ENCODE peak calls at places on chromosomes 16 and 17, in seven cellular contexts. M is MCF 10A, S is ascending aorta, W is left ventricle myocardium inferior, P is fibroblast of the aortic adventitia, I is tibial artery, F is hepatocyte. L is an unnamed sample.

GRCh38 chr17:27743288-27743885 is 56.9 kb downstream of the NOS2 start:
- DNase-seq in P (no peak), F (no peak), I (no peak), W (no peak), M (no peak), S (no peak), L (no peak)

GRCh38 chr17:64327201-64327930 is 63.3 kb downstream of the PECAM1 start:
- DNase-seq in W (peak; percentile 77), F (no peak), P (peak; percentile 66), S (no peak), I (no peak), M (peak; percentile 64), L (no peak)

GRCh38 chr16:66621973-66622372 is 17.5 kb downstream of the CMTM3 start:
- DNase-seq in F (no peak), W (no peak), S (no peak), M (no peak), I (no peak), P (no peak), L (no peak)

GRCh38 chr16:87297918-87298631 is 19.1 kb downstream of the C16orf95 start:
- DNase-seq in M (peak; percentile 39), F (peak; percentile 60), S (no peak), W (no peak), P (peak; percentile 22), I (no peak), L (no peak)

GRCh38 chr16:83574388-83574787 is 233.4 kb upstream of the HSBP1 start:
- DNase-seq in F (no peak), I (no peak), S (no peak), W (no peak), P (peak; percentile 59), M (peak; percentile 81), L (peak; percentile 52)

GRCh38 chr16:12646490-12647274 is 157.0 kb downstream of the CPPED1 start:
- DNase-seq in M (no peak), I (no peak), W (no peak), F (no peak), P (no peak), S (no peak), L (no peak)

GRCh38 chr17:58153046-58153445 is 4.9 kb downstream of the OR4D1 start:
- DNase-seq in M (no peak), I (no peak), F (no peak), P (no peak), W (no peak), S (no peak), L (no peak)

GRCh38 chr17:63993368-63993990 is 4.7 kb upstream of the PRR29 start:
- DNase-seq in F (no peak), P (no peak), S (peak; percentile 47), W (peak; percentile 9), I (no peak), M (no peak), L (no peak)

GRCh38 chr16:66013497-66013896 is 353.0 kb upstream of the CDH5 start:
- DNase-seq in P (no peak), S (no peak), I (no peak), F (no peak), W (no peak), M (no peak), L (no peak)

GRCh38 chr16:14193316-14193871 is 122.3 kb downstream of the MRTFB start:
- DNase-seq in I (no peak), F (no peak), S (no peak), P (no peak), W (no peak), M (no peak), L (no peak)

GRCh38 chr16:88531931-88532433 is 38.2 kb upstream of the ZC3H18 start:
- DNase-seq in P (no peak), F (no peak), W (no peak), S (no peak), M (no peak), I (no peak), L (no peak)

GRCh38 chr16:58515871-58516767 is 802 bp downstream of the SETD6 start:
- DNase-seq in M (peak; percentile 51), I (peak; percentile 61), W (no peak), F (peak; percentile 53), P (no peak), S (no peak), L (no peak)

GRCh38 chr17:66925811-66926500 is 38.6 kb upstream of the CACNG4 start:
- DNase-seq in F (no peak), M (no peak), W (no peak), P (no peak), S (no peak), I (no peak), L (no peak)

GRCh38 chr17:38733315-38734234 is 3.4 kb downstream of the CISD3 start:
- DNase-seq in P (no peak), F (no peak), W (no peak), S (no peak), I (no peak), M (no peak), L (no peak)
- TF ChIP-seq CTCF in P (no peak), F (peak; percentile 24), W (no peak), S (no peak), I (no peak), M (no peak), L (no peak)

DNA sequence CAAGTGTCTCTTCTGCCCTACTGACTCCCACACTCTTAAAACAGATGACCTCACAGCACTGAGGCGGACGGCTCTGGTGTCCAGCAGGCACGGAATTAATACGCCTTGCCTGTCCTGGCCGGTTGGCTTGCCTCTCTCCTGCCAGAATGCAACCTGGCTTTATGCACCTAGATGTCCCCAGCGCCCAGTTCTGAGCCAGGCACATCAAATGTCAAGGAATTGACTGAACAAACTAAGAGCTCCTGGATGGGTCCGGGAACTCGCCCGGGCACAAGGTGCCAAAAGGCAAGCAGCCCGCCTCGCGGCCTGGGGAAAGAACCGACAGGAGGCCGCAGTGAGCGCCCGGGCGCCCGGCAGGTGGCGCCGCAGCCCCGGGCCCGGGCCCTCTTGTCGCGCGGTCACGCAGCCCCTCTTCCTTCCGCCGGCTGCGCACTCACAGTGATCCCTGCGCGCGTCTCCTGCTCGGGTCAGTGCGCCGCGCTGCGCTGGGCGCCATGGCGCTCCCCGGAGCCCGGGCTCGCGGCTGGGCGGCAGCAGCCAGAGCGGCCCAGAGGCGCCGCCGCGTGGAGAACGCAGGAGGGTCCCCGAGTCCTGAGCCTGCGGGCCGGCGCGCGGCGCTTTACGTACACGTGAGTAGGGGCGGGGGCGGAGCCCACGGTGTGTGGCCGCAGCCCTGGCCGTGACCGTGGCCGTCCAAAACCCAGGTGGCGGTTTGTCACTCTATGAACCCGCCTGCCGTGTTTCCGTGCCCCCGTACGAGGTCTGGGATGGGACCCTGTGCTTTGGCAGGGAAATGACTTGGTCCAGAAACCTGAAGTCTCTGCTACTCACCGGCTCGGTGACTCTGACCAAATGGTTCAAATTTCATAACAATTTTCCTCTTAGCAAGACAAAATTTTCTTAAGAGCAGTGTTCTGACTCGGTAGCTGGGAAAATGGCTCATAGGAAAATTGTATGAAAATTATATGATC is at the start of gene RSAD1:
- DNase-seq in P (peak; percentile 81), F (peak; percentile 96), M (peak; percentile 83), I (peak; percentile 91), W (peak; percentile 87), S (peak; percentile 93), L (peak; percentile 78)
- TF ChIP-seq CTCF in P (peak; percentile 45), F (peak; percentile 80), M (peak; percentile 81), I (peak; percentile 93), W (peak; percentile 92), S (peak; percentile 73), L (peak; percentile 37)

DNA sequence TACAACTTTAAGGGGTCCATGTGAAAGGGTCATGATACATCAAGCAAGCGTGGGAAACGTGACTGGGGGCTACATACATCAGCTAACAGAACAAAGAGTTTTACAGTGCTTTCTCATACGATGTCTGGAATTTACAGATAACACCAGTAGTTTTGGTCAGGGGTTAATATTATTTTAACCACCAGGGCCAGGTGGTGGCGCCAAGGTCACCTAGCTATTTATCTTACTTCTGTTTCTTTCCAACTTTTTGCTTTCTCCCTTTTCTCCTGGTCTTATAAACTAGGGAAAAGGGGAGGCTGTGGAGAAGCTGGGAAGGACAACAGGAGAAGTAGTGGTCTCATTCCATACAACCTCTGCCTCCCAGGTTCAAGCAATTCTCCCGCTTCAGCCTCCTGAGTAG is 37.9 kb downstream of the CLEC3A start:
- DNase-seq in W (no peak), I (no peak), P (no peak), M (peak; percentile 6), S (no peak), F (no peak), L (no peak)
- TF ChIP-seq CTCF in W (no peak), I (no peak), P (no peak), M (no peak), S (no peak), F (peak; percentile 4), L (no peak)

GRCh38 chr16:82439678-82440293 is 187.0 kb upstream of the CDH13 start:
- DNase-seq in M (peak; percentile 33), W (no peak), S (no peak), I (no peak), F (peak; percentile 20), P (peak; percentile 1), L (no peak)
- TF ChIP-seq CTCF in M (peak; percentile 30), W (peak; percentile 43), S (peak; percentile 9), I (peak; percentile 11), F (peak; percentile 37), P (peak; percentile 60), L (peak; percentile 38)

GRCh38 chr17:81394831-81395599 is at the start of gene BAHCC1:
- DNase-seq in I (peak; percentile 100), M (peak; percentile 100), P (peak; percentile 100), W (peak; percentile 100), F (peak; percentile 100), S (peak; percentile 100), L (peak; percentile 100)

GRCh38 chr17:81394377-81394747 is 895 bp upstream of the BAHCC1 start:
- DNase-seq in W (no peak), S (no peak), P (no peak), I (no peak), F (no peak), M (no peak), L (no peak)

GRCh38 chr17:81392909-81393654 is 2.2 kb upstream of the BAHCC1 start:
- DNase-seq in W (peak; percentile 48), P (no peak), I (no peak), M (peak; percentile 16), F (no peak), S (no peak), L (no peak)

GRCh38 chr17:81391964-81392908 is 3.0 kb upstream of the BAHCC1 start:
- DNase-seq in W (peak; percentile 61), P (peak; percentile 80), M (no peak), S (peak; percentile 82), I (peak; percentile 92), F (peak; percentile 68), L (peak; percentile 67)

DNA sequence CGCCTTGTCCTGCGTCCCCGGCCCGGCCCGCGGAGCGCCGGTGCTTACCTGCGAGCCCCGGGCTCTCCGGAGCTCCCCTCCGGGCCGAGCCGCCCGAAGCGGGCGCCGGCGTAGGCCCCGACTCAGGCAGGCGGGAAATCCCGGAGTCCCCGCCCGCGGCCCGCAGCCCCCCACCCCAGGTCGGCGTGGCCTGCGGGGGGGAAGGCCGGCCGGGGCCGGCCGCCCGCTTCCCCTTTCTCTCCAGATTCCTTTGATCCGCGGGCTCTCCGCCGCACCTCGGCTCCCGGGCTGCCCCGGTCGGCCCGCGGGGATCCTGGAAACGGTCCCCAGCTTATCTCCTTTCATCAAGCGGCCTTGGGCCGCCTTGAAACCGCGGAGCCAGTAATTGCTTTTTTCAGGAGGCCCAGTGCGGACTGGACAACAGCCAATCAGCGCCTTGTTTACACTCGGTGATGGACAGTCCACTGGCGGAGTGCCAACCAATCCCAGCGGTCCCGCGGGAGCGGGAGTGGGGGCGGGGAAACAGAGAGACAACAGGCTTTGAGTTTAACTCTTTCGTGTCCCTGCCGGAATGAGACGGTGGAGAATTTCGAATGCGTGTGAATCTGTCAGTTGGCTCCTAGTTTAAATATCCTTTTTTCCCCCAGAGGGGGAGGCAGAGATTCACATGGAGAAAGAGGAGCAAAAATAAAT is 1.4 kb upstream of the BAHCC1 start:
- DNase-seq in S (peak; percentile 100), F (peak; percentile 100), I (peak; percentile 100), M (peak; percentile 100), P (peak; percentile 100), W (peak; percentile 100), L (peak; percentile 99)
- TF ChIP-seq CTCF in S (no peak), F (peak; percentile 13), I (no peak), M (no peak), P (peak; percentile 37), W (no peak), L (peak; percentile 24)

L was measured in AG09319.